ENCODE peak calls at places on chromosomes 11 and 22, in five cellular contexts. One of them, this sample, is unnamed.
A peak's percentile ranks its signal among the peaks of the same experiment; 100 is the strongest.

GRCh38 chr11:78649361-78650215 is 74.9 kb upstream of the NARS2 start:
- DNase-seq in RCC 7860: no peak
- DNase-seq in WTC11: no peak
- DNase-seq in astrocyte of the spinal cord: no peak
- DNase-seq in NB4: no peak
- DNase-seq in this sample: no peak

GRCh38 chr22:42001127-42001526 is 2.5 kb downstream of the WBP2NL start:
- DNase-seq in RCC 7860: no peak
- DNase-seq in WTC11: no peak
- DNase-seq in astrocyte of the spinal cord: no peak
- DNase-seq in NB4: no peak
- DNase-seq in this sample: no peak

GRCh38 chr11:726278-726915 is 20.4 kb downstream of the EPS8L2 start:
- DNase-seq in RCC 7860: no peak
- DNase-seq in WTC11: peak; percentile 65
- DNase-seq in astrocyte of the spinal cord: peak; percentile 39
- DNase-seq in NB4: no peak
- DNase-seq in this sample: no peak

GRCh38 chr11:76240666-76241065 is 34.4 kb upstream of the WNT11 start:
- DNase-seq in RCC 7860: no peak
- DNase-seq in WTC11: no peak
- DNase-seq in astrocyte of the spinal cord: no peak
- DNase-seq in NB4: no peak
- DNase-seq in this sample: no peak

GRCh38 chr11:64146036-64146943 is 19.6 kb downstream of the MACROD1 start:
- DNase-seq in RCC 7860: peak; percentile 24
- DNase-seq in WTC11: peak; percentile 85
- DNase-seq in astrocyte of the spinal cord: no peak
- DNase-seq in NB4: peak; percentile 78
- DNase-seq in this sample: peak; percentile 33

GRCh38 chr11:111379500-111380136 is 543 bp upstream of the POU2AF1 start:
- DNase-seq in RCC 7860: no peak
- DNase-seq in WTC11: no peak
- DNase-seq in astrocyte of the spinal cord: no peak
- DNase-seq in NB4: no peak
- DNase-seq in this sample: no peak

GRCh38 chr11:113256431-113257227 is 57.8 kb upstream of the TTC12 start:
- DNase-seq in RCC 7860: no peak
- DNase-seq in WTC11: no peak
- DNase-seq in astrocyte of the spinal cord: no peak
- DNase-seq in NB4: no peak
- DNase-seq in this sample: no peak

GRCh38 chr11:132346558-132347148 is 976.2 kb downstream of the NTM start:
- DNase-seq in RCC 7860: no peak
- DNase-seq in WTC11: no peak
- DNase-seq in astrocyte of the spinal cord: no peak
- DNase-seq in NB4: no peak
- DNase-seq in this sample: no peak

GRCh38 chr11:117345039-117345438 is 17.4 kb downstream of the CEP164 start:
- DNase-seq in RCC 7860: no peak
- DNase-seq in WTC11: no peak
- DNase-seq in astrocyte of the spinal cord: no peak
- DNase-seq in NB4: no peak
- DNase-seq in this sample: no peak

GRCh38 chr22:35930933-35931332 is 97.7 kb downstream of the RBFOX2 start:
- DNase-seq in RCC 7860: peak; percentile 60
- DNase-seq in WTC11: no peak
- DNase-seq in astrocyte of the spinal cord: peak; percentile 73
- DNase-seq in NB4: peak; percentile 57
- DNase-seq in this sample: peak; percentile 57

GRCh38 chr11:69131644-69132300 is 24.0 kb upstream of the SMIM38 start:
- DNase-seq in RCC 7860: peak; percentile 69
- DNase-seq in WTC11: peak; percentile 92
- DNase-seq in astrocyte of the spinal cord: peak; percentile 68
- DNase-seq in NB4: no peak
- DNase-seq in this sample: peak; percentile 77